ENCODE peak calls at places on chromosomes 3 and 15, in six cellular contexts. One of them, this sample, is unnamed.

GRCh38 chr15:88250826-88251225 is 5.7 kb downstream of the NTRK3 start:
- DNase-seq in GM12878: no peak
- DNase-seq in HepG2: no peak
- DNase-seq in A549: no peak
- DNase-seq in endothelial cell of umbilical vein: no peak
- DNase-seq in K562: no peak
- DNase-seq in this sample: no peak

GRCh38 chr3:116442331-116443021 is 2.8 kb downstream of the LSAMP start:
- DNase-seq in GM12878: no peak
- DNase-seq in K562: no peak
- DNase-seq in HepG2: no peak
- DNase-seq in A549: no peak
- DNase-seq in endothelial cell of umbilical vein: no peak
- DNase-seq in this sample: no peak

GRCh38 chr3:43629254-43629653 is 7.4 kb upstream of the ANO10 start:
- DNase-seq in GM12878: no peak
- DNase-seq in A549: peak; percentile 36
- DNase-seq in HepG2: no peak
- DNase-seq in endothelial cell of umbilical vein: no peak
- DNase-seq in K562: no peak
- DNase-seq in this sample: no peak

GRCh38 chr15:41939986-41940385 is 32.4 kb downstream of the EHD4 start:
- DNase-seq in K562: no peak
- DNase-seq in endothelial cell of umbilical vein: no peak
- DNase-seq in A549: no peak
- DNase-seq in HepG2: no peak
- DNase-seq in GM12878: no peak
- DNase-seq in this sample: no peak

GRCh38 chr15:51332211-51333147 is 5.9 kb downstream of the CYP19A1 start:
- DNase-seq in GM12878: no peak
- DNase-seq in HepG2: no peak
- DNase-seq in K562: no peak
- DNase-seq in endothelial cell of umbilical vein: no peak
- DNase-seq in A549: no peak
- DNase-seq in this sample: peak; percentile 54

GRCh38 chr3:81339040-81339845 is 422.2 kb downstream of the GBE1 start:
- DNase-seq in K562: peak; percentile 6
- DNase-seq in A549: peak; percentile 28
- DNase-seq in GM12878: no peak
- DNase-seq in HepG2: peak; percentile 12
- DNase-seq in endothelial cell of umbilical vein: peak; percentile 48
- DNase-seq in this sample: peak; percentile 13

GRCh38 chr3:158725348-158725966 is 6.8 kb downstream of the RARRES1 start:
- DNase-seq in A549: peak; percentile 60
- DNase-seq in K562: no peak
- DNase-seq in GM12878: no peak
- DNase-seq in HepG2: peak; percentile 43
- DNase-seq in endothelial cell of umbilical vein: peak; percentile 87
- DNase-seq in this sample: no peak

GRCh38 chr15:30030350-30030749 is 52.4 kb upstream of the GOLGA8J start:
- DNase-seq in HepG2: no peak
- DNase-seq in K562: no peak
- DNase-seq in endothelial cell of umbilical vein: no peak
- DNase-seq in GM12878: no peak
- DNase-seq in A549: no peak
- DNase-seq in this sample: no peak

GRCh38 chr15:27061739-27062138 is 90.8 kb downstream of the GABRG3 start:
- DNase-seq in K562: no peak
- DNase-seq in GM12878: no peak
- DNase-seq in HepG2: no peak
- DNase-seq in A549: no peak
- DNase-seq in endothelial cell of umbilical vein: no peak
- DNase-seq in this sample: no peak

GRCh38 chr15:99174989-99175388 is 70.1 kb downstream of the SYNM start:
- DNase-seq in HepG2: no peak
- DNase-seq in endothelial cell of umbilical vein: no peak
- DNase-seq in K562: no peak
- DNase-seq in A549: no peak
- DNase-seq in GM12878: no peak
- DNase-seq in this sample: no peak

GRCh38 chr15:99174567-99174966 is 69.7 kb downstream of the SYNM start:
- DNase-seq in HepG2: no peak
- DNase-seq in K562: no peak
- DNase-seq in GM12878: no peak
- DNase-seq in A549: no peak
- DNase-seq in endothelial cell of umbilical vein: no peak
- DNase-seq in this sample: no peak

GRCh38 chr15:99180287-99180962 is 69.0 kb downstream of the TTC23 start:
- DNase-seq in A549: no peak
- DNase-seq in HepG2: peak; percentile 83
- DNase-seq in K562: no peak
- DNase-seq in endothelial cell of umbilical vein: no peak
- DNase-seq in GM12878: no peak
- DNase-seq in this sample: no peak

GRCh38 chr15:99176757-99177156 is 71.9 kb downstream of the SYNM start:
- DNase-seq in K562: no peak
- DNase-seq in endothelial cell of umbilical vein: no peak
- DNase-seq in GM12878: no peak
- DNase-seq in A549: no peak
- DNase-seq in HepG2: no peak
- DNase-seq in this sample: no peak

DNA sequence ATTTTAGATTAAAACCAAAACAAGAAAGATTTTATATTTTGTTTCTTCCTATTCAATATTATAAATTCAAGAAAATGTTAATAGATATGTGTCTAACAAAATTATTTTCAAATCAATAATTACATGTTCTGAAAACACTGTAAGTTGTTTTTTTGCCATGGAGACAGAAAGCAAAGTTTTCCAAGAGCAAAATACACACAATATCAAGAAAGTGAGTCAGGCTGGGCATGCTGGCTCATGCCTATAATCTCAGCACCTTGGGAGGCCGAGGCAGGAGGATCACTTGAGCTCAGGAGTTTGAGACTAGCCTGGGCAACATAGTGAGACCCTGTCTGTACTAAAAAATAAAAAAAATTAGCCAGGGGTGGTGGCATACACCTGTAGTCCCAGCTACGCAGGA is 71.7 kb downstream of the TTC23 start:
- DNase-seq in endothelial cell of umbilical vein: peak; percentile 28
- DNase-seq in GM12878: no peak
- DNase-seq in K562: no peak
- DNase-seq in A549: no peak
- DNase-seq in HepG2: no peak
- DNase-seq in this sample: no peak
- TF ChIP-seq MYC in endothelial cell of umbilical vein: no peak
- TF ChIP-seq MYC in GM12878: no peak
- TF ChIP-seq MYC in K562: no peak
- TF ChIP-seq MYC in A549: no peak
- TF ChIP-seq MYC in HepG2: no peak
- TF ChIP-seq MYC in this sample: no peak

GRCh38 chr3:178880274-178880673 is 191.3 kb downstream of the ZMAT3 start:
- DNase-seq in endothelial cell of umbilical vein: no peak
- DNase-seq in HepG2: no peak
- DNase-seq in GM12878: no peak
- DNase-seq in K562: no peak
- DNase-seq in A549: no peak
- DNase-seq in this sample: no peak

GRCh38 chr3:178875157-178875556 is 196.5 kb downstream of the ZMAT3 start:
- DNase-seq in A549: no peak
- DNase-seq in HepG2: no peak
- DNase-seq in K562: no peak
- DNase-seq in GM12878: no peak
- DNase-seq in endothelial cell of umbilical vein: no peak
- DNase-seq in this sample: no peak
- TF ChIP-seq MAX in A549: no peak
- TF ChIP-seq MAX in HepG2: no peak
- TF ChIP-seq MAX in K562: no peak
- TF ChIP-seq MAX in GM12878: no peak
- TF ChIP-seq MAX in endothelial cell of umbilical vein: no peak
- TF ChIP-seq MAX in this sample: no peak

DNA sequence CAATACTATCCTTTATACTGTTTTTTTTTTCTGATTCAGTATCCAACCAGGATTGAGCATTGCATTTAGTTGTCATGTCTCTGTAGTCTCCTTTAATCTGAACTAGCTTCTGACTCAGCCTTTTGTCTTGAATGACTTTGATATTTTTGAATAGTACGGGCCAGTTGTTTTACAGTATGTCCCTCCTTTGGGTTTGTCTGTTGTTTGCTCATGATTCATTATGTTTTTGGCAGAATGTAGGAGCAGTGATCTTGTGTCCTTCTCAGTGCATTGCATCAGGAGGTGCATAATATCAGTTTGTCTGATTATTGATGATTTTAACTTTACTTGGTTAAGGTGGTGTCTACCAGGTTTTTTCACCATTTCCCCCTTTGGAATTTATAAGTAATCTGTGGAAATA is 20.5 kb downstream of the EXOG start:
- DNase-seq in A549: no peak
- DNase-seq in endothelial cell of umbilical vein: no peak
- DNase-seq in K562: no peak
- DNase-seq in HepG2: no peak
- DNase-seq in GM12878: no peak
- DNase-seq in this sample: no peak
- TF ChIP-seq MYC in A549: no peak
- TF ChIP-seq MYC in endothelial cell of umbilical vein: no peak
- TF ChIP-seq MYC in K562: no peak
- TF ChIP-seq MYC in HepG2: no peak
- TF ChIP-seq MYC in GM12878: no peak
- TF ChIP-seq MYC in this sample: no peak

GRCh38 chr3:135927170-135927569 is 38.4 kb upstream of the PPP2R3A start:
- DNase-seq in endothelial cell of umbilical vein: no peak
- DNase-seq in HepG2: no peak
- DNase-seq in K562: no peak
- DNase-seq in A549: no peak
- DNase-seq in GM12878: no peak
- DNase-seq in this sample: no peak

GRCh38 chr3:135926664-135927063 is 38.9 kb upstream of the PPP2R3A start:
- DNase-seq in endothelial cell of umbilical vein: no peak
- DNase-seq in GM12878: no peak
- DNase-seq in K562: no peak
- DNase-seq in HepG2: no peak
- DNase-seq in A549: no peak
- DNase-seq in this sample: no peak

GRCh38 chr3:135924506-135924905 is 41.0 kb upstream of the PPP2R3A start:
- DNase-seq in HepG2: no peak
- DNase-seq in K562: no peak
- DNase-seq in A549: no peak
- DNase-seq in endothelial cell of umbilical vein: no peak
- DNase-seq in GM12878: no peak
- DNase-seq in this sample: no peak

GRCh38 chr3:135930243-135930642 is 35.3 kb upstream of the PPP2R3A start:
- DNase-seq in A549: no peak
- DNase-seq in K562: no peak
- DNase-seq in endothelial cell of umbilical vein: no peak
- DNase-seq in HepG2: no peak
- DNase-seq in GM12878: no peak
- DNase-seq in this sample: no peak

DNA sequence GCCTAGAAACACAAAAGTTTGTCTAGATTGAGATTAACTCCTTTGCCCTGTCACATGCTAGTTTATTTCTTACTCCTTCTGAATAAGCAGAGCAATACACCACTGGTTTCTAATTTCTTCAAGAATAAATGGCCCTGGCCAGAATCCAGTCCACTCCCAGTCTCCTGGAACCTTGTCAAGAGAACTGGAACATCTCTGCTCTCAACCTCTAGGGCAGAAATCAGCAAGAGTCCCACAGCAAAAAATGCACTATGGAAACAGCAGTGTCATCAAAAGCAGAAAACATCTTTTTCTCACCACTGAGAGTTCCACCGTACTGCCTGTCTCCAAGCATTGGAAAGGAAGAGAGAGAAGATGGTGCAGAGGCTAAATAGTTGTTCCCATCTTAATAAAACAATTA is 35.9 kb upstream of the PPP2R3A start:
- DNase-seq in K562: no peak
- DNase-seq in GM12878: no peak
- DNase-seq in endothelial cell of umbilical vein: no peak
- DNase-seq in A549: no peak
- DNase-seq in HepG2: no peak
- DNase-seq in this sample: no peak
- TF ChIP-seq MAX in K562: no peak
- TF ChIP-seq MAX in GM12878: no peak
- TF ChIP-seq MAX in endothelial cell of umbilical vein: no peak
- TF ChIP-seq MAX in A549: no peak
- TF ChIP-seq MAX in HepG2: no peak
- TF ChIP-seq MAX in this sample: no peak

GRCh38 chr3:55269636-55270035 is 217.5 kb downstream of the WNT5A start:
- DNase-seq in endothelial cell of umbilical vein: no peak
- DNase-seq in K562: no peak
- DNase-seq in A549: no peak
- DNase-seq in GM12878: no peak
- DNase-seq in HepG2: no peak
- DNase-seq in this sample: no peak
- TF ChIP-seq MYC in endothelial cell of umbilical vein: no peak
- TF ChIP-seq MYC in K562: no peak
- TF ChIP-seq MYC in A549: no peak
- TF ChIP-seq MYC in GM12878: no peak
- TF ChIP-seq MYC in HepG2: no peak
- TF ChIP-seq MYC in this sample: no peak

GRCh38 chr15:28994142-28994829 is 108.5 kb downstream of the APBA2 start:
- DNase-seq in HepG2: no peak
- DNase-seq in endothelial cell of umbilical vein: no peak
- DNase-seq in GM12878: no peak
- DNase-seq in K562: no peak
- DNase-seq in A549: no peak
- DNase-seq in this sample: no peak
- TF ChIP-seq MAX in HepG2: no peak
- TF ChIP-seq MAX in endothelial cell of umbilical vein: no peak
- TF ChIP-seq MAX in GM12878: no peak
- TF ChIP-seq MAX in K562: no peak
- TF ChIP-seq MAX in A549: no peak
- TF ChIP-seq MAX in this sample: no peak

GRCh38 chr15:101167791-101168462 is 83.9 kb downstream of the CHSY1 start:
- DNase-seq in GM12878: no peak
- DNase-seq in K562: peak; percentile 94
- DNase-seq in A549: no peak
- DNase-seq in endothelial cell of umbilical vein: peak; percentile 95
- DNase-seq in HepG2: peak; percentile 57
- DNase-seq in this sample: peak; percentile 94
- TF ChIP-seq MYC in GM12878: no peak
- TF ChIP-seq MYC in K562: peak; percentile 36
- TF ChIP-seq MYC in A549: no peak
- TF ChIP-seq MYC in endothelial cell of umbilical vein: peak; percentile 24
- TF ChIP-seq MYC in HepG2: no peak
- TF ChIP-seq MYC in this sample: no peak